ENCODE peak calls at places on chromosome 3, in nine cellular contexts. O is OCI-LY7; M is breast epithelium; Z is mammary epithelial cell; G is CD8-positive, alpha-beta T cell; J is ovary; T is AG04450; L is stomach; H is psoas muscle. U is an unnamed sample.

GRCh38 chr3:124221286-124221821 is 229.4 kb upstream of the ROPN1 start:
- DNase-seq in G (no peak), H (no peak), T (no peak), L (no peak), Z (peak; percentile 10), J (no peak), M (no peak), O (no peak), U (no peak)

GRCh38 chr3:111615880-111616279 is 20.7 kb upstream of the ZBED2 start:
- DNase-seq in J (no peak), M (no peak), Z (no peak), T (no peak), H (no peak), G (no peak), O (no peak), L (no peak), U (no peak)

GRCh38 chr3:82000773-82001172 is 239.3 kb upstream of the GBE1 start:
- DNase-seq in G (no peak), T (no peak), J (no peak), M (no peak), O (no peak), Z (no peak), L (peak; percentile 69), H (no peak), U (no peak)

GRCh38 chr3:104646196-104646595 is 720.5 kb upstream of the ALCAM start:
- DNase-seq in J (no peak), Z (no peak), G (no peak), H (no peak), L (no peak), O (no peak), T (no peak), M (no peak), U (no peak)

GRCh38 chr3:159619341-159619885 is 369.2 kb upstream of the IL12A start:
- DNase-seq in Z (no peak), O (no peak), L (no peak), T (no peak), G (no peak), H (no peak), M (no peak), J (no peak), U (no peak)

GRCh38 chr3:18302517-18302916 is 122.6 kb downstream of the SATB1 start:
- DNase-seq in O (no peak), J (no peak), T (no peak), H (no peak), M (no peak), G (no peak), Z (peak; percentile 69), L (no peak), U (no peak)

GRCh38 chr3:24145981-24146822 is 201.1 kb downstream of the NR1D2 start:
- DNase-seq in J (no peak), G (no peak), L (no peak), H (no peak), T (peak; percentile 33), M (no peak), O (no peak), Z (peak; percentile 41), U (no peak)

GRCh38 chr3:5019411-5020261 is 40.4 kb downstream of the BHLHE40 start:
- DNase-seq in L (peak; percentile 38), O (no peak), J (no peak), G (peak; percentile 69), Z (no peak), H (no peak), M (no peak), T (no peak), U (no peak)

GRCh38 chr3:17740703-17741102 is 1.7 kb downstream of the TBC1D5 start:
- DNase-seq in G (no peak), L (no peak), Z (peak; percentile 58), H (no peak), J (no peak), M (no peak), T (peak; percentile 4), O (peak; percentile 67), U (no peak)

GRCh38 chr3:115363071-115363470 is 216.0 kb upstream of the ZBTB20 start:
- DNase-seq in J (no peak), L (no peak), G (no peak), H (no peak), Z (peak; percentile 36), T (no peak), M (no peak), O (no peak), U (no peak)
- H3K27ac ChIP-seq in J (no peak overlapping the region), L (no peak overlapping the region), G (no peak overlapping the region), H (no peak overlapping the region), Z (no peak overlapping the region), T (no peak overlapping the region), M (no peak overlapping the region), O (no peak overlapping the region), U (no peak overlapping the region)

GRCh38 chr3:138862924-138863775 is 28.4 kb upstream of the PIK3CB start:
- DNase-seq in H (no peak), T (no peak), O (no peak), Z (peak; percentile 96), J (no peak), M (no peak), L (peak; percentile 51), G (no peak), U (peak; percentile 64)
- H3K4me3 ChIP-seq in H (peak overlapping the region; percentile 5), T (no peak overlapping the region), O (no peak overlapping the region), Z (no peak overlapping the region), J (no peak overlapping the region), M (peak overlapping the region; percentile 4), L (no peak overlapping the region), G (no peak overlapping the region), U (no peak overlapping the region)

DNA sequence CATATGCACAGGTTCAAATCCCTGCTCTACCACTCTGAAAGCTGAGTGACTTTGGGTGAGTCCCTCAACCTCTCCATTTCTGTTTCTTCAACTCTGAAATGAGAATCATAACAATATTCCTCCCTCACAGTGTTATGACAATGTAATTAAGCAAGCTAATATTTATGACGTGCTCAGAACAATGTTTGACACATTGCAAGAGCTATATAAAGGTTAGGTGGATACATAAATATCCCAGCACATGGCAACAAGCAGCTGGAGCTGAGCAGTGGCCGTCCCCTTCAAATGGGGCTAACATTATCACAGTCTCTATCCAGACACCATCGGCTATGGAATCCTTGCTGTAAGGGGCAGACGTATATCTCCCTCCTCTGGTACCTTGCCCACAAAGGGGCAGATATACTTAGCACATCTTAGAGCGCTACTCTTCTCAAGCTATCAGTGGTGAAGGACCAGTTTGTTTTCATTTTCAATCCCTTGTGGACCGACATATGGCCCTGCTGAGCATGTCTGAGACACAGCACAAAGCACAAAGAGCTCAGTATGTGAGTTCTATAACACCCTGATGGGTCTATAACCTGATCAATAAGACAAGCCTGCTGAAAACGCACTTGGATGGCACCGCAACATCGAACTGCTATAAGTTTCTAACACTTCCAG is 80.9 kb downstream of the PRICKLE2 start:
- DNase-seq in Z (no peak), L (no peak), T (no peak), J (no peak), M (no peak), O (no peak), H (no peak), G (no peak), U (no peak)
- H3K27ac ChIP-seq in Z (peak overlapping the region; percentile 45), L (no peak overlapping the region), T (no peak overlapping the region), J (no peak overlapping the region), M (no peak overlapping the region), O (no peak overlapping the region), H (no peak overlapping the region), G (no peak overlapping the region), U (no peak overlapping the region)

GRCh38 chr3:152197451-152197850 is 71.3 kb upstream of the MBNL1 start:
- DNase-seq in H (no peak), L (no peak), Z (no peak), O (no peak), G (no peak), T (no peak), J (no peak), M (no peak), U (no peak)

GRCh38 chr3:152198655-152199054 is 70.1 kb upstream of the MBNL1 start:
- DNase-seq in H (no peak), Z (no peak), T (no peak), O (peak; percentile 59), G (no peak), J (no peak), M (no peak), L (no peak), U (no peak)

GRCh38 chr3:152196782-152197181 is 71.9 kb upstream of the MBNL1 start:
- DNase-seq in T (no peak), O (peak; percentile 57), H (no peak), M (no peak), J (no peak), G (no peak), Z (no peak), L (no peak), U (no peak)

GRCh38 chr3:152199069-152199838 is 69.5 kb upstream of the MBNL1 start:
- DNase-seq in T (no peak), J (no peak), M (no peak), O (peak; percentile 45), G (no peak), H (no peak), L (no peak), Z (no peak), U (no peak)

DNA sequence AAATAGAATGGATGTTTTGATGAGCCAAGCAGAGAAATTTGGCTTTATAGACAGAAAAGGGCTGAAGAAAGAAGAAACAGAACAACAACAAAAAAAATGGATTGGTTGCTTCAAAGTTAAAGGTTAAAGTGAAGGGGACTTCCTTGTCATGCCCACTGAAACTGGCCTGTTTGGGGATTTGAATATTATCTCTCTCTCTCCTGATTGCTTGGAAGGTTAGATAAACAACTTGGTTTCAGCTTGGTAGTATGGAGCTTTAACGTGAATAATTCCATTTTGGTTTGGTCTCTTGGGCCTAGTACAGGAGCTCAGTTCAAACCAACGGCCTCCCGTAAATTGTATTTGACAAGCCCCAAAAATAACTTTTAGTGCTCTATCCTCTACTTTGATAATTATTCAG is 70.8 kb upstream of the MBNL1 start:
- DNase-seq in L (no peak), T (no peak), J (no peak), M (no peak), H (no peak), O (peak; percentile 43), Z (no peak), G (no peak), U (no peak)
- H3K4me3 ChIP-seq in L (no peak overlapping the region), T (no peak overlapping the region), J (no peak overlapping the region), M (no peak overlapping the region), H (peak overlapping the region; percentile 62), O (peak overlapping the region; percentile 48), Z (no peak overlapping the region), G (peak overlapping the region; percentile 33), U (no peak overlapping the region)

GRCh38 chr3:48505146-48505545 is 1.2 kb upstream of the SHISA5 start:
- DNase-seq in J (no peak), L (no peak), H (no peak), O (no peak), M (no peak), Z (no peak), G (no peak), T (no peak), U (no peak)
- H3K27ac ChIP-seq in J (peak overlapping the region; percentile 90), L (no peak overlapping the region), H (peak overlapping the region; percentile 72), O (no peak overlapping the region), M (peak overlapping the region; percentile 92), Z (no peak overlapping the region), G (no peak overlapping the region), T (no peak overlapping the region), U (no peak overlapping the region)

U was measured in HL-60.